ENCODE peak calls at places on chromosomes 6 and 20, in nine cellular contexts. B, I, T, K, D, J, C, S and H are unnamed samples.

GRCh38 chr6:83838727-83839126 is 14.4 kb upstream of the RIPPLY2 start:
- DNase-seq in B (no peak), I (no peak), T (no peak), K (no peak), D (no peak), J (peak; percentile 27), C (no peak), S (no peak), H (no peak)

GRCh38 chr6:143673638-143674037 is 4.1 kb upstream of the PHACTR2 start:
- DNase-seq in B (no peak), I (no peak), T (no peak), K (peak; percentile 84), D (no peak), J (peak; percentile 90), C (peak; percentile 30), S (peak; percentile 68), H (no peak)

GRCh38 chr6:84581494-84582259 is 182.7 kb downstream of the TBX18 start:
- DNase-seq in B (no peak), I (no peak), T (peak; percentile 54), K (no peak), D (no peak), J (no peak), C (peak; percentile 27), S (no peak), H (no peak)

GRCh38 chr6:51855310-51856082 is 231.9 kb downstream of the PKHD1 start:
- DNase-seq in B (no peak), I (no peak), T (peak; percentile 10), K (peak; percentile 38), D (no peak), J (peak; percentile 36), C (peak; percentile 3), S (peak; percentile 44), H (peak; percentile 55)

GRCh38 chr6:116572162-116572561 is 858 bp downstream of the RWDD1 start:
- DNase-seq in B (no peak), I (peak; percentile 18), T (no peak), K (no peak), D (no peak), J (peak; percentile 44), C (no peak), S (no peak), H (peak; percentile 41)

GRCh38 chr6:9408718-9409117 is 973.4 kb upstream of the SLC35B3 start:
- DNase-seq in B (no peak), I (no peak), T (no peak), K (no peak), D (no peak), J (no peak), C (no peak), S (no peak), H (no peak)

GRCh38 chr6:157629220-157629619 is 193.8 kb upstream of the SNX9 start:
- DNase-seq in B (no peak), I (no peak), T (peak; percentile 54), K (no peak), D (no peak), J (no peak), C (no peak), S (no peak), H (no peak)

GRCh38 chr6:32639440-32640394 is 2.5 kb downstream of the HLA-DQA1 start:
- DNase-seq in B (no peak), I (no peak), T (no peak), K (no peak), D (no peak), J (no peak), C (no peak), S (no peak), H (no peak)

GRCh38 chr20:37095108-37095608 is 639 bp downstream of the RBL1 start:
- DNase-seq in B (no peak), I (no peak), T (no peak), K (peak; percentile 58), D (no peak), J (peak; percentile 46), C (no peak), S (no peak), H (peak; percentile 39)

GRCh38 chr20:60210779-60211617 is 252.8 kb downstream of the CDH26 start:
- DNase-seq in B (peak; percentile 61), I (peak; percentile 60), T (peak; percentile 4), K (peak; percentile 77), D (no peak), J (peak; percentile 90), C (peak; percentile 4), S (peak; percentile 34), H (peak; percentile 43)

GRCh38 chr6:99588618-99589289 is 17.9 kb upstream of the PRDM13 start:
- DNase-seq in B (no peak), I (peak; percentile 66), T (no peak), K (peak; percentile 76), D (no peak), J (peak; percentile 55), C (peak; percentile 24), S (peak; percentile 81), H (peak; percentile 78)

GRCh38 chr6:3484240-3484639 is 27.4 kb upstream of the SLC22A23 start:
- DNase-seq in B (no peak), I (no peak), T (no peak), K (no peak), D (no peak), J (peak; percentile 20), C (no peak), S (no peak), H (no peak)

GRCh38 chr6:88238065-88238464 is 71.9 kb upstream of the CNR1 start:
- DNase-seq in B (peak; percentile 19), I (no peak), T (no peak), K (no peak), D (no peak), J (no peak), C (no peak), S (peak; percentile 27), H (peak; percentile 56)

GRCh38 chr20:34904202-34904621 is 27.8 kb downstream of the ACSS2 start:
- DNase-seq in B (no peak), I (no peak), T (no peak), K (no peak), D (no peak), J (no peak), C (no peak), S (no peak), H (peak; percentile 68)

DNA sequence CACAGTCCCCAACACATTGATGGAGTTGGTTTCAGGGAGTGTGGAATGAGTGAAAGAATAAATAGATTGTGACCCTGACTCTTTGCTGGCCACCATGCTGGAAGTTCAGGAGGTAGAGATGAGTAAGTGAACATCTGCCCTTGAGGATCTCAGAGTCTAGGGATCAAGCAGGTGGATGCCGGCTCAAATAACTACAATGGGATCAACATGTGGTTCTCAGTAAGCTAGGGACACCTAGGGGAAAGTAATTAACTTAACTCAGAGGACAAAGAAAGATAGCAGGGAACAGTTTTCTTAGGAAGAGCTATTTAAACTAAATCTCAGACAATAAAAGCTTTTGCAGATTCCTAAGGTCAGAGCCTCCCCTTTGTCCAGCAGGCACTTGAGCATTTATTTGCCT is 29.1 kb downstream of the SLC13A3 start:
- DNase-seq in B (no peak), I (no peak), T (no peak), K (no peak), D (no peak), J (no peak), C (no peak), S (no peak), H (no peak)
- TF ChIP-seq CTCF in B (no peak), I (no peak), T (no peak), K (no peak), D (no peak), J (no peak), C (no peak), S (no peak), H (no peak)

DNA sequence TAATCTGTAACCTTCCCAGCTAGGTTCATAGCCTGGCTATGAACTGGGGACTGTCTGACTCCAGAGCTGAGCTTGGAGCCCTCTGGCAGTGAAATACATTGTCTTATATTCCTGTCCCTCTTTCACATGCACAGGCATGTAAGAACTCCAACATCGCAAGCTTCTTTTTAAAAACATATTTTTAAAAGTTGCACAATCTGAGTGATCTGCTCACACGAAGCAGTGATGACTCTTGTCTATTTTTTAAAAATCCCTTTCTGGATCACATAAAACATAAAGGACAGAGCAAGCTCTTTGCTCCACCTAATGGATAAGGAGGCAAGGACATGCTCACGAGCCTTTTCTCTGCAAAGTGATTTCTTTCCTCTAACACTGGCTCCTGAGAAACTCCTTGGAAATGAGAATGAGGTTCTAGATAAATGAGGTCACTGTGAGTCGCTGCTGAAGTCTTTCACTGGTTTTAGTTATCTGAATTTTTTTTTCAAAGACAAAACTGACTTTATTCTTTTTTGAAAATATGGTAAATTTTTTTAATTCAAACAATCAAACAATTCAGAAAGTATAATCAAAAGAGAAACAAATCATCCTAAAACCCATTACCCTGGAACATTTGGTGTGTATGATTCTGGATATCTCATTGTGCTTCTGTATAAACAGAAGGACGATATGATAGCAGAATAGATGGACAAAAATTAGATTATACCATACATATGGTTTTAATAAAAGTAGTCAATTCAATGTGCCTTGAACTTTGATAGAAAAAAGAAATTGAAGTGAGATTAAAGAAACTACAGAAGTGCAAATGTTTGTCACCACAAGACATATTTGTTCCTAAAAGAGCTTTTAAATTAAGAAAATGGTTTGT is 30.8 kb downstream of the IL20RA start:
- DNase-seq in B (no peak), I (no peak), T (peak; percentile 44), K (no peak), D (no peak), J (peak; percentile 67), C (peak; percentile 3), S (no peak), H (no peak)
- TF ChIP-seq CTCF in B (peak; percentile 58), I (peak; percentile 18), T (peak; percentile 48), K (peak; percentile 63), D (no peak), J (peak; percentile 81), C (peak; percentile 63), S (peak; percentile 63), H (no peak)

DNA sequence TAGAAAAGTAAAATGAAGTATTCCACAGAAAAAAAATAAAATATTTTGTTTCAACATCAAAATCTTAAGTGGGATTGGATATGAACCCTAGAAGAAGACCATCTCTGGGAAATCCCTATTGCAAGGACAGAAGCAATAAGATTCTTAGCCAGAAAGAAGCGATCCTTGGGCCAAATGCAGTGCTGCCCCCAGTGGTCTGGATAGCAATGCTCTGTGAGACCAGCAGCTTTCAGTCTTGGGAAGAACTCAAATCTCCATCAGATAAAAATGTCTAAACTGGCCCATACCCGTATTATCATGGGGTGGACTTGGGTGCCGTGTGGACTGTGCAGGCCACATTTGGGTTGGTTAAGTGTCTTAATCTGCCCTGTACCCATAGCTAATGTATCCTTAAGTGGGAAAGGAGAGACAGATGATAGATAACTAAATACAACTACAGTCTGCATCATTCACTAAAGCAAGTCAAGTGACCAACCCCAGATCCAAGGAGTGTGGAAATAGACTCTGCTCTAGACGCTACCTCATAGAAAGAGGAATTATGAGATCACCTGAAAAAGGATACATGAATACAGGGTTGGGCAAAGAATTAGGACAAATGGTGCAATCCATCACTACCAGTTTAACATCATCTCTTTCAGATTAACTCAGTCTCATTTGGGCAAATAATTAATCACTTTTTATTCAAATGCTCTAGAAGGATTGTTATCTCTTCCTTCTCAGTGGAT is 38.9 kb upstream of the SNAP25 start:
- DNase-seq in B (no peak), I (no peak), T (no peak), K (no peak), D (no peak), J (no peak), C (no peak), S (no peak), H (no peak)
- TF ChIP-seq CTCF in B (peak; percentile 59), I (peak; percentile 5), T (peak; percentile 26), K (peak; percentile 64), D (no peak), J (no peak), C (peak; percentile 25), S (peak; percentile 81), H (peak; percentile 23)

DNA sequence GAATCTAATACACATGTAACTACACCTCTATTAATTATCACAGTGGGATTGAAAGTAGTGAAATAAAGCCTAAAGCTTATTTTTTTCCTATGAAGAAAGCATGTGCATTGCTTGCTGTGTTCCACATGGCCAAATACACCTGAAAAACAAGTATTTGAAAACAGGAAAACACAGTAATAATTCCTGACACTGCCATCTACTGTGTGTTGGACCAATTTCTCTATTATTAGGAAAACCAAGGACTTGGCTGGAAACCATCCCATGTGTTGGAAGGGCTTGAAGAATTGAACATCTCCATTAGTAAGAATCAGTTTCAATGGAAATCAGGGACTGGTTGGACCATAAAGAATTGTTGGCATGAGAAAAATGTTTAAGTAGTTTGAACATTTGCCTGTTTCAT is 124.0 kb downstream of the PHF3 start:
- DNase-seq in B (no peak), I (no peak), T (no peak), K (no peak), D (no peak), J (no peak), C (no peak), S (no peak), H (no peak)
- TF ChIP-seq CTCF in B (no peak), I (no peak), T (no peak), K (no peak), D (no peak), J (no peak), C (no peak), S (no peak), H (no peak)